ENCODE peak calls at places on chromosomes 11 and 22, in ten cellular contexts. K is fibroblast of lung, P is PC-3, Z is right cardiac atrium, T is left ventricle myocardium inferior, Y is prostate gland, W is iPS DF 6.9, V is A549, C is colonic mucosa, R is pancreas. L is an unnamed sample.

GRCh38 chr11:105230586-105230985 is 91.0 kb upstream of the CARD18 start:
- DNase-seq in V (no peak), T (no peak), P (no peak), K (no peak), R (no peak), Y (no peak), Z (no peak), W (no peak), C (no peak), L (no peak)

GRCh38 chr22:41681616-41682015 is 7.1 kb downstream of the SNU13 start:
- DNase-seq in V (no peak), P (no peak), R (peak), Z (no peak), W (no peak), Y (no peak), T (no peak), K (no peak), C (no peak), L (no peak)

GRCh38 chr22:40193429-40194421 is 16.0 kb downstream of the TNRC6B start:
- DNase-seq in R (no peak), P (peak), Y (no peak), V (peak), W (no peak), K (peak), Z (no peak), T (no peak), C (no peak), L (no peak)

GRCh38 chr11:65528819-65529350 is 4.0 kb downstream of the SCYL1 start:
- DNase-seq in T (no peak), V (no peak), C (no peak), R (no peak), Y (no peak), W (no peak), Z (peak), K (no peak), P (no peak), L (no peak)

GRCh38 chr11:123033895-123034294 is 28.0 kb downstream of the HSPA8 start:
- DNase-seq in W (no peak), C (no peak), T (no peak), P (no peak), K (no peak), Y (no peak), Z (no peak), V (no peak), R (no peak), L (no peak)

GRCh38 chr11:122137081-122137793 is 21.2 kb upstream of the BLID start:
- DNase-seq in V (peak), Z (no peak), T (no peak), R (no peak), K (peak), C (no peak), P (peak), W (no peak), Y (no peak), L (no peak)

GRCh38 chr11:64713031-64713780 is 9.8 kb downstream of the NRXN2 start:
- DNase-seq in T (peak), P (no peak), W (no peak), R (peak), Z (peak), K (peak), Y (peak), C (no peak), V (peak), L (no peak)

GRCh38 chr11:7480132-7480531 is 5.2 kb upstream of the OLFML1 start:
- DNase-seq in W (no peak), C (no peak), R (no peak), T (no peak), V (no peak), P (no peak), Y (no peak), Z (no peak), K (no peak), L (no peak)

GRCh38 chr11:115927823-115928329 is 423.7 kb upstream of the CADM1 start:
- DNase-seq in W (no peak), T (no peak), V (no peak), R (no peak), Z (no peak), C (no peak), Y (no peak), P (no peak), K (no peak), L (no peak)

GRCh38 chr11:130531061-130531460 is 82.6 kb downstream of the ADAMTS15 start:
- DNase-seq in V (no peak), T (no peak), R (no peak), P (no peak), W (no peak), Y (no peak), K (peak), C (no peak), Z (no peak), L (no peak)
- H3K27ac ChIP-seq in V (no peak), T (no peak), R (no peak), P (no peak), W (no peak), Y (no peak), K (no peak), C (no peak), Z (no peak), L (no peak)

DNA sequence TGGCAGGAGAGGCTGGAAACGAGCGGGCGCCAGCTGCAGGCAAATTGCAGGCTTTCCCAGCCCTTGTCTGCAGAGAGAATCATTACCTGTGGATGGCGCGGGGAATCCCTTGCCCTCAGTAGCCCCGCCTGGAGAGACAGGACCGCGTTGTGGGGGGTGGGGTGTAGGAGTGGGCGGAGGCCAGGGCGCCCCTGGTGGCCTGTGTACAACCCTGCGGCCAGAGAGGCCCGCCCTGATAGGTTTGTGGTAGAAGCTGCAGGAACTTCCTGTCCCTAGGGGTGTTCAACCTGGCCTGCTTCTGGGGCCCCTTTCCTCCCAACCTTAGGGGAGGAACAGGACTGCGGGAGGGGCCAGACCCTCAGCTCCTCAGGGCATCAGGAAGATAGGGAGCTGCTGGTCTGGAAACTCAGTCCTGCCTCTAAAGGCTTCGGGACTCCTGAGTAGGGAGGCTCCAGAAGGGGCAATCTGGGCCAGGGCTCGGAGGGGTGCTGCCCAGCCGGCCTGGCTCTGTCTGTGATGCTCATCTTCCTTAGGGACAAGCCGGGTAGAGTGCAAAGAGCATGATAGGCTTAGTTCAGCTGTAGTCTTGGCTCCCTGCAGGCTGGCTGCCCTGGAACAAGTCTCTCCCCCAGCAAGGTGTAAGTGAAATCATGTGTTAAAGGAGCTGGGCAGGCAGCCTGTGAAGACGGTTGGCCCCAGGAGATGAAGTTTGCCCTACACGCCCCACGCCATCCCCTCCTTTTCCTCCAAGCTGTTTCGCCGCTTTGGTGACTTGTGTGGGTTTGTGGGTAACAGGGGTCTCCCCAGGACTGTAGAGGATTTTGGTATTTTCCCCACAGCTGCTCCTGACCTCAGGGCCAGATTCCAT is 24.1 kb upstream of the SUSD2 start:
- DNase-seq in P (peak), K (peak), R (peak), V (peak), Y (peak), T (peak), C (peak), Z (peak), W (peak), L (peak)
- H3K27ac ChIP-seq in P (no peak), K (peak), R (no peak), V (peak), Y (peak), T (peak), C (peak), Z (peak), W (no peak), L (peak)

DNA sequence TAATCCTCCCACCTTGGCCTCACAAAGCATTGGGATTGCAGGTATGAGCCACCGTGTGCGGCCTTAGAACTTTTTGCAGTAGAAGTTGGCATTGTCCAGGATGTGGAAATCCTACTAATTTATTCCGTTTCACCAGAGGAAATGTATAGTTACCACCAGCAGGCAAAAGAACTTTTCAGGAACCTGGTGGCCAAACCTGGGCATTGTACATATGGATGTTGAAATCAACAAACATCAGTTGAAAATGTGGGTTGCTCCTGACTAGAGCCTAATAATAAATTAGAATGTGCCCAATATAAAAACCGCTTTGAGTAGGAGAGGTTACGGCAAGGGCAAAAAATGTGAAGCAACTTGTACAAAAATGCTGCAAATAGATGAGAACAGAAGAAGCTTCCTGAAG is 40.7 kb upstream of the XBP1 start:
- DNase-seq in Y (no peak), R (no peak), P (no peak), W (no peak), T (no peak), Z (no peak), C (no peak), K (no peak), V (no peak), L (no peak)
- H3K27ac ChIP-seq in Y (no peak), R (no peak), P (no peak), W (no peak), T (no peak), Z (no peak), C (no peak), K (no peak), V (no peak), L (no peak)

GRCh38 chr11:61489833-61490585 is 18.5 kb upstream of the LRRC10B start:
- DNase-seq in Z (peak), R (no peak), P (peak), Y (no peak), K (peak), V (no peak), W (no peak), C (no peak), T (peak), L (no peak)
- H3K27ac ChIP-seq in Z (peak), R (no peak), P (no peak), Y (peak), K (no peak), V (no peak), W (no peak), C (no peak), T (peak), L (peak)

DNA sequence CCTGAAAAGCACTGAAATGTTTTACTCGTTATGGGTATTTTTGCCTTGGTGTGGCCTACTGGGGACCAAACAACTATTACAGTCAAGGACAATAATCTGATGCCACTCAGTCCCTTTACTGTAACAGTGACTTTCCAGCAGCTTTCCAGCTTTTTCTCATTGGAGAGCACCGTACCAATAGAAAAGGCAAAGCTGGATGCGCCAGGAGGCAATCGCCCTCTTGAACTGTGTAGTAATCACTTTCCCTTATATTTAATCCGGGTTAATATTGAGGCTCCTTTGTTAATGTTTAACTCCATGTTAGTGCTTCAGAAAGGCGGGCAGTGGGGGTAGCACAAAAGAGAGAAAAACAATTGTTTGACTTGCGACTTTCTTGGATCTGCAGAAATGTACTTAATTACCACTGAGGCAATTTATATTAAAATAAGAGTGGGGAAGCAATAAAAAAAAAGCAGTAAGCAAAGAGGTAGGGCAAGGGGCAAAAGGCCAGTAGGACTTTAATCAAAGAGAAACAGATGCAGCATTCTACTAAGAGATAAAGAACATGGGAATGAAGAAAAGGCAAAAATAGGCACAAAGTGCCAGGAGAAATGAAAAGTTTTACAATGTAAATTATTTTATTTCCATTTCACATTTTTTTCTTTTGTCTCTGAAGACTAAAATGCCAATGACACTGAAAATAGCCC is 81.6 kb downstream of the LRRC4C start:
- DNase-seq in C (no peak), Z (no peak), R (no peak), V (no peak), P (no peak), W (no peak), K (no peak), Y (no peak), T (no peak), L (no peak)
- H3K27ac ChIP-seq in C (no peak), Z (no peak), R (no peak), V (no peak), P (no peak), W (no peak), K (no peak), Y (no peak), T (no peak), L (no peak)